ENCODE peak calls at places on chromosomes 13 and 19, in five cellular contexts. V is AG09309, D is mucosa of descending colon, T is AG04450, H is psoas muscle. F is an unnamed sample.

GRCh38 chr19:18072335-18072734 is 14.4 kb downstream of the IL12RB1 start:
- DNase-seq in V (no peak), D (no peak), T (no peak), H (no peak), F (no peak)

GRCh38 chr19:9827325-9828238 is at the start of gene UBL5:
- DNase-seq in V (peak), D (peak), T (no peak), H (peak), F (peak)

GRCh38 chr13:33284916-33285315 is 639 bp downstream of the STARD13 start:
- DNase-seq in V (no peak), D (no peak), T (no peak), H (no peak), F (no peak)

GRCh38 chr13:53151692-53152421 is 123.2 kb downstream of the OLFM4 start:
- DNase-seq in V (no peak), D (peak), T (no peak), H (no peak), F (peak)

GRCh38 chr19:50932690-50933083 is 20.2 kb downstream of the KLK5 start:
- DNase-seq in V (no peak), D (no peak), T (no peak), H (no peak), F (no peak)

GRCh38 chr13:21557995-21558394 is 46.0 kb downstream of the MICU2 start:
- DNase-seq in V (no peak), D (peak), T (no peak), H (no peak), F (no peak)

GRCh38 chr19:4909172-4909896 is at the start of gene UHRF1:
- DNase-seq in V (no peak), D (peak), T (no peak), H (no peak), F (no peak)

GRCh38 chr13:32086366-32086765 is 54.8 kb downstream of the FRY start:
- DNase-seq in V (peak), D (no peak), T (no peak), H (no peak), F (no peak)

GRCh38 chr13:91520952-91521351 is 122.5 kb downstream of the GPC5 start:
- DNase-seq in V (no peak), D (no peak), T (no peak), H (no peak), F (no peak)

GRCh38 chr13:30191491-30192100 is 115.8 kb downstream of the KATNAL1 start:
- DNase-seq in V (no peak), D (peak), T (no peak), H (no peak), F (no peak)

GRCh38 chr19:3479819-3480215 is 508 bp downstream of the SMIM24 start:
- DNase-seq in V (no peak), D (peak), T (no peak), H (no peak), F (no peak)

GRCh38 chr13:47678201-47678963 is 322.7 kb downstream of the SUCLA2 start:
- DNase-seq in V (no peak), D (no peak), T (no peak), H (no peak), F (no peak)

GRCh38 chr19:11058246-11059030 is 30.8 kb upstream of the LDLR start:
- DNase-seq in V (no peak), D (no peak), T (no peak), H (no peak), F (no peak)

GRCh38 chr13:103308700-103309099 is 242.5 kb upstream of the SLC10A2 start:
- DNase-seq in V (no peak), D (no peak), T (no peak), H (no peak), F (no peak)

GRCh38 chr19:2171349-2172145 is 7.8 kb downstream of the DOT1L start:
- DNase-seq in V (no peak), D (no peak), T (no peak), H (no peak), F (no peak)

GRCh38 chr13:78742659-78743058 is 83.7 kb upstream of the OBI1 start:
- DNase-seq in V (no peak), D (no peak), T (no peak), H (no peak), F (no peak)

GRCh38 chr13:101178394-101178793 is 237.9 kb downstream of the NALCN start:
- DNase-seq in V (no peak), D (no peak), T (peak), H (no peak), F (no peak)

GRCh38 chr19:48513289-48514122 is 1.9 kb upstream of the LMTK3 start:
- DNase-seq in V (peak), D (peak), T (no peak), H (peak), F (no peak)

GRCh38 chr13:44780586-44781280 is 204.6 kb upstream of the TSC22D1 start:
- DNase-seq in V (no peak), D (no peak), T (no peak), H (no peak), F (no peak)

GRCh38 chr19:29963576-29963975 is 21.5 kb downstream of the URI1 start:
- DNase-seq in V (no peak), D (no peak), T (no peak), H (no peak), F (no peak)

GRCh38 chr13:38697197-38697596 is 10.3 kb downstream of the FREM2 start:
- DNase-seq in V (no peak), D (no peak), T (no peak), H (no peak), F (no peak)

GRCh38 chr13:30567072-30567471 is 50.6 kb upstream of the USPL1 start:
- DNase-seq in V (no peak), D (no peak), T (no peak), H (no peak), F (no peak)

GRCh38 chr13:112444001-112444311 is 67.8 kb downstream of the SPACA7 start:
- DNase-seq in V (no peak), D (peak), T (no peak), H (peak), F (no peak)

GRCh38 chr19:4088975-4089374 is 22.3 kb upstream of the ZBTB7A start:
- DNase-seq in V (no peak), D (no peak), T (no peak), H (no peak), F (no peak)

GRCh38 chr19:42596391-42597071 is 1.8 kb upstream of the CEACAM8 start:
- DNase-seq in V (no peak), D (peak), T (no peak), H (no peak), F (no peak)

GRCh38 chr13:41074523-41074922 is 13.2 kb downstream of the WBP4 start:
- DNase-seq in V (no peak), D (no peak), T (no peak), H (no peak), F (no peak)

GRCh38 chr19:9956956-9957355 is 20.6 kb upstream of the OLFM2 start:
- DNase-seq in V (no peak), D (no peak), T (no peak), H (no peak), F (no peak)

GRCh38 chr13:99258946-99259345 is 767 bp upstream of the GPR18 start:
- DNase-seq in V (no peak), D (no peak), T (no peak), H (no peak), F (no peak)
- H3K4me3 ChIP-seq in V (no peak), D (no peak), T (no peak), H (no peak), F (no peak)

GRCh38 chr13:76825415-76825814 is 60.8 kb downstream of the KCTD12 start:
- DNase-seq in V (no peak), D (no peak), T (no peak), H (no peak), F (no peak)

GRCh38 chr13:76816394-76816793 is 69.8 kb downstream of the KCTD12 start:
- DNase-seq in V (no peak), D (no peak), T (no peak), H (no peak), F (no peak)

GRCh38 chr13:76822691-76823267 is 63.4 kb downstream of the KCTD12 start:
- DNase-seq in V (peak), D (peak), T (no peak), H (no peak), F (no peak)

GRCh38 chr13:76823969-76824368 is 62.2 kb downstream of the KCTD12 start:
- DNase-seq in V (no peak), D (peak), T (no peak), H (no peak), F (no peak)

DNA sequence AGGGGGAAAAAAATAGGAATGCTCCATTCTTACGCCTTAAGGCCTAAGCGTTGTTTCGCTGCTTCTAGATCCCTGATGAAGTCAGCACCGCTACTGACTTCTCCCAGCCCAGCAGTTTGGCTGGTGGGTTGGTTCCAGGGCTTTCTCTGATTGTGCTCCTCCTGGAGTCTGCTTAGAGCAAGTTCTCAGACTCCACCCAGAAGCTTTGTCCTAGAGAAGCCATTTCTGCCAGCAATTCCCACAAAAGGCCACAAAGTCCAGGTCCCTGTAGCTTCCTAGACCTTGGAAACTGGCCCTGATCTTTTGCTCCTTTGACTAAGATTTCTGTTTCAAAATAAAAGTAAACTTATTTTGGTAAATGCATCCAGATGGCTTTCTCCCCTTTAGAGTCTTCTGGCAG is 65.4 kb downstream of the KCTD12 start:
- DNase-seq in V (peak), D (no peak), T (no peak), H (peak), F (no peak)
- TF ChIP-seq CTCF in V (peak), D (no peak), T (no peak), H (no peak), F (no peak)

GRCh38 chr19:49536921-49537462 is 9.2 kb downstream of the RCN3 start:
- DNase-seq in V (no peak), D (no peak), T (no peak), H (no peak), F (no peak)

GRCh38 chr19:49533551-49534488 is 6.0 kb downstream of the RCN3 start:
- DNase-seq in V (no peak), D (peak), T (no peak), H (peak), F (no peak)

GRCh38 chr19:49538643-49539042 is 10.8 kb downstream of the RCN3 start:
- DNase-seq in V (no peak), D (no peak), T (no peak), H (no peak), F (no peak)

GRCh38 chr19:49530708-49531107 is 2.9 kb downstream of the RCN3 start:
- DNase-seq in V (no peak), D (no peak), T (no peak), H (no peak), F (no peak)

GRCh38 chr19:49534632-49535385 is 7.0 kb downstream of the RCN3 start:
- DNase-seq in V (no peak), D (no peak), T (no peak), H (no peak), F (no peak)
- H3K4me3 ChIP-seq in V (no peak), D (no peak), T (no peak), H (peak), F (peak)

GRCh38 chr19:897442-898039 is 4.3 kb downstream of the RNU6-9 start:
- DNase-seq in V (no peak), D (no peak), T (no peak), H (peak), F (no peak)
- TF ChIP-seq CTCF in V (peak), D (no peak), T (no peak), H (no peak), F (peak)

DNA sequence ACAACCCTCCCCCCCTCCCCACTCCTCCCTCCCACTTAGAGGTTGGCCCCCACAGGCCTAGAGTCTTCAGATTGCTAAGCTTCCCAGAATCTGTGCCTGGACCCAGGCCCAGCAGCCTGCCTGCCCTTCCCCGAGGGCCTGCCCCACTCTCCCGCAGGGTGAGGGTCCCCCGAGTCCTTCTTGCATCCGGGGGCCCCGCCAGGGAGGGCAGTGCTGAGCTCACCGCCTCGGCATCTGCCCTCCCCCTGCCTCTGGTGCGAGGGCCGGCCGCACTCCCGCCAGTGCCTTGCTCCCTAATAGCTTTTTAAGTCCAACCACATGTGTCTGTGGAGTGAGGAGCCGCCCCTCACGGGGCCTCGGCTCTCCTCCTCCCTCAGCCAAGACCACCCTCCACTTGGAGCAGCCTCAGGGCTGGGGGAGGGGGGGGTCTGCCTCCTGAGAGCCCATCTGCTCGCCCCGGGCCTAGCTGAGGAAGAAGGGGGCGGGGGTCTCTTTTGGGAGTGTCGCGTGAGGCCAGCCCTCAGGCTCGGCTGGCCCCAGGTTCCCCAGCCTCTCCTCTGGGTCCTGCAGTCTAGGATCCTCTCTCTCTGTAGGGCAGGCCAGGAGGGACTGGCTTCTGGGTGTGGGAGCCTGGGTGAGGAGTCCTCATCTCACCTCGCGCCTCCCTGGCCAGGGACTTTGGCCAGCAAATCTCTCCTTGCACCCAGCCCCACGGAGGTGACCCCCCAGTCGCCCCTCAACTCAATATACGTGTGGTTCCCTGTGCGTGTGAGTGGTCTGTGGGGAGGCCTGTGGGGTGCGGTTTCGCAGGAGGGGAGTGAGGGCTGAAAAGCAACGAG is 47.2 kb downstream of the LYL1 start:
- DNase-seq in V (peak), D (no peak), T (peak), H (peak), F (peak)
- H3K4me3 ChIP-seq in V (peak), D (no peak), T (peak), H (peak), F (peak)

GRCh38 chr19:43633520-43633919 is 6.1 kb downstream of the CADM4 start:
- DNase-seq in V (no peak), D (no peak), T (no peak), H (no peak), F (no peak)
- TF ChIP-seq CTCF in V (no peak), D (no peak), T (no peak), H (no peak), F (no peak)